ENCODE peak calls at places on chromosomes 4 and X, in six cellular contexts. One of them, this sample, is unnamed. For H3K9me3, the result is how much of the 10 kb centered on the place peaks cover.

GRCh38 chr4:14879643-14880042 is 122.6 kb upstream of the CPEB2 start:
- DNase-seq in CD8-positive, alpha-beta T cell: no peak
- DNase-seq in fibroblast of lung: no peak
- DNase-seq in keratinocyte: no peak
- DNase-seq in pancreas: no peak
- DNase-seq in PC-3: no peak
- DNase-seq in this sample: no peak

GRCh38 chrX:70279081-70279480 is 2.9 kb upstream of the RAB41 start:
- DNase-seq in CD8-positive, alpha-beta T cell: no peak
- DNase-seq in fibroblast of lung: no peak
- DNase-seq in keratinocyte: no peak
- DNase-seq in pancreas: no peak
- DNase-seq in PC-3: no peak
- DNase-seq in this sample: no peak

GRCh38 chr4:165398570-165398969 is 19.8 kb downstream of the CPE start:
- DNase-seq in CD8-positive, alpha-beta T cell: no peak
- DNase-seq in fibroblast of lung: peak
- DNase-seq in keratinocyte: no peak
- DNase-seq in pancreas: no peak
- DNase-seq in PC-3: no peak
- DNase-seq in this sample: no peak

GRCh38 chr4:43089730-43090129 is 197.2 kb downstream of the GRXCR1 start:
- DNase-seq in CD8-positive, alpha-beta T cell: no peak
- DNase-seq in fibroblast of lung: peak
- DNase-seq in keratinocyte: no peak
- DNase-seq in pancreas: no peak
- DNase-seq in PC-3: peak
- DNase-seq in this sample: no peak

GRCh38 chrX:71163010-71163409 is 18.4 kb downstream of the NLGN3 start:
- DNase-seq in CD8-positive, alpha-beta T cell: no peak
- DNase-seq in fibroblast of lung: no peak
- DNase-seq in keratinocyte: no peak
- DNase-seq in pancreas: no peak
- DNase-seq in PC-3: no peak
- DNase-seq in this sample: no peak

GRCh38 chr4:911221-911751 is 20.8 kb downstream of the GAK start:
- DNase-seq in CD8-positive, alpha-beta T cell: no peak
- DNase-seq in fibroblast of lung: no peak
- DNase-seq in keratinocyte: no peak
- DNase-seq in pancreas: no peak
- DNase-seq in PC-3: no peak
- DNase-seq in this sample: no peak

GRCh38 chrX:109920325-109920724 is 82.6 kb upstream of the TMEM164 start:
- DNase-seq in CD8-positive, alpha-beta T cell: no peak
- DNase-seq in fibroblast of lung: no peak
- DNase-seq in keratinocyte: no peak
- DNase-seq in pancreas: no peak
- DNase-seq in PC-3: no peak
- DNase-seq in this sample: no peak

GRCh38 chr4:119025916-119026661 is 109.5 kb upstream of the MYOZ2 start:
- DNase-seq in CD8-positive, alpha-beta T cell: no peak
- DNase-seq in fibroblast of lung: peak
- DNase-seq in keratinocyte: no peak
- DNase-seq in pancreas: no peak
- DNase-seq in PC-3: peak
- DNase-seq in this sample: no peak

GRCh38 chr4:80926446-80926845 is 104.1 kb upstream of the BMP3 start:
- DNase-seq in CD8-positive, alpha-beta T cell: no peak
- DNase-seq in fibroblast of lung: peak
- DNase-seq in keratinocyte: no peak
- DNase-seq in pancreas: no peak
- DNase-seq in PC-3: peak
- DNase-seq in this sample: no peak

GRCh38 chr4:120844528-120844921 is 78.0 kb downstream of the PRDM5 start:
- DNase-seq in CD8-positive, alpha-beta T cell: no peak
- DNase-seq in fibroblast of lung: no peak
- DNase-seq in keratinocyte: no peak
- DNase-seq in pancreas: no peak
- DNase-seq in PC-3: no peak
- DNase-seq in this sample: no peak

GRCh38 chrX:15158736-15159406 is 111.0 kb downstream of the ASB9 start:
- DNase-seq in CD8-positive, alpha-beta T cell: no peak
- DNase-seq in fibroblast of lung: no peak
- DNase-seq in keratinocyte: no peak
- DNase-seq in pancreas: no peak
- DNase-seq in PC-3: peak
- DNase-seq in this sample: peak

GRCh38 chr4:31370866-31371465 is 650.8 kb downstream of the PCDH7 start:
- DNase-seq in CD8-positive, alpha-beta T cell: no peak
- DNase-seq in fibroblast of lung: peak
- DNase-seq in keratinocyte: no peak
- DNase-seq in pancreas: no peak
- DNase-seq in PC-3: peak
- DNase-seq in this sample: no peak

GRCh38 chrX:71995122-71995521 is 84.5 kb downstream of the NHSL2 start:
- DNase-seq in CD8-positive, alpha-beta T cell: no peak
- DNase-seq in fibroblast of lung: no peak
- DNase-seq in keratinocyte: no peak
- DNase-seq in pancreas: no peak
- DNase-seq in PC-3: no peak
- DNase-seq in this sample: no peak

GRCh38 chrX:20355187-20355586 is 88.5 kb upstream of the RPS6KA3 start:
- DNase-seq in CD8-positive, alpha-beta T cell: no peak
- DNase-seq in fibroblast of lung: no peak
- DNase-seq in keratinocyte: no peak
- DNase-seq in pancreas: no peak
- DNase-seq in PC-3: no peak
- DNase-seq in this sample: no peak

GRCh38 chr4:166277851-166278250 is 404.8 kb downstream of the TLL1 start:
- DNase-seq in CD8-positive, alpha-beta T cell: no peak
- DNase-seq in fibroblast of lung: peak
- DNase-seq in keratinocyte: no peak
- DNase-seq in pancreas: no peak
- DNase-seq in PC-3: peak
- DNase-seq in this sample: no peak

GRCh38 chr4:177255359-177255758 is 54.3 kb upstream of the NEIL3 start:
- DNase-seq in CD8-positive, alpha-beta T cell: no peak
- DNase-seq in fibroblast of lung: no peak
- DNase-seq in keratinocyte: no peak
- DNase-seq in pancreas: no peak
- DNase-seq in PC-3: no peak
- DNase-seq in this sample: no peak

GRCh38 chr4:147731611-147732515 is at the start of gene ARHGAP10:
- DNase-seq in CD8-positive, alpha-beta T cell: peak
- DNase-seq in fibroblast of lung: peak
- DNase-seq in keratinocyte: no peak
- DNase-seq in pancreas: peak
- DNase-seq in PC-3: peak
- DNase-seq in this sample: peak

DNA sequence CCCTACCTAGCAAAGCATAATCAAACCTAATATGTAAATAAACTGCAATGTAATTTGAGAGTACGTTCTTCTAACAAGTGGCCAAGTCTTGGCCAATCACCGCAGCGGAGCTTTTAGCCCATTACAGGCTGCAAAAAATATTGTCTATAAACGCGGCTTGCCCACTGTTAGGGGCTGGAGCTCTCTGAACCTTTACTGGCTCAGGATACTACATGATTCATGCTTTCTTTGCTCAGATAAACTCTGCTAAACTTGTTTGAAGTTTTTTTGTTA is 990 bp upstream of the HADH start:
- DNase-seq in CD8-positive, alpha-beta T cell: no peak
- DNase-seq in fibroblast of lung: no peak
- DNase-seq in keratinocyte: no peak
- DNase-seq in pancreas: no peak
- DNase-seq in PC-3: no peak
- DNase-seq in this sample: no peak
- H3K4me3 ChIP-seq in CD8-positive, alpha-beta T cell: no peak
- H3K4me3 ChIP-seq in fibroblast of lung: no peak
- H3K4me3 ChIP-seq in keratinocyte: no peak
- H3K4me3 ChIP-seq in pancreas: no peak
- H3K4me3 ChIP-seq in PC-3: peak
- H3K4me3 ChIP-seq in this sample: peak

DNA sequence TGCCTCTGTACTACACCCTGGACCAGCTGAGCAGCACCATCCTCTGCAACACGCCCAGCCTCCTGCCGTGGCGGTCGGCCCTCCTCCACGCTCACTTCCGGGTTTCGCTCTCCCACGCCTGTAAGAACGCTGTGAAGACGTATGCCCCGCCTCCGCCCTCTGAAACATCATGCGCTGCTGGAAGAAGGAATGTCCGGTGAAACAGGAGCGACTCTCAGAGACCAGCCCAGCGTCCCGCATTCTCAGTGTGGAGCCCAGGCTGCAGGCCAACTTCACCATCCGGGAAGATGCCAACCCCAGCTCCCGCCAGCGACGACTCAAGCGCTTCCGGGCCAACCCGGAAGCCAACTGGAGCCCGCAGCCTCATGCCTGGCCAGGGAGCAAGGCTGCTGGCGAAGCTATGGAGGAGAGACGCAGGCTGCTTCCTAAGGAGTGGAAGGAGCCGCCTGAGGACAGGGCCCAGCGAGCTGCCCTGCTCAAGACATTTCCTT is 186.1 kb upstream of the SLITRK2 start:
- DNase-seq in CD8-positive, alpha-beta T cell: no peak
- DNase-seq in fibroblast of lung: no peak
- DNase-seq in keratinocyte: no peak
- DNase-seq in pancreas: no peak
- DNase-seq in PC-3: no peak
- DNase-seq in this sample: no peak
- H3K9me3 ChIP-seq in CD8-positive, alpha-beta T cell: under half
- H3K9me3 ChIP-seq in fibroblast of lung: under half
- H3K9me3 ChIP-seq in keratinocyte: under half
- H3K9me3 ChIP-seq in pancreas: under half
- H3K9me3 ChIP-seq in PC-3: under half
- H3K9me3 ChIP-seq in this sample: under half

DNA sequence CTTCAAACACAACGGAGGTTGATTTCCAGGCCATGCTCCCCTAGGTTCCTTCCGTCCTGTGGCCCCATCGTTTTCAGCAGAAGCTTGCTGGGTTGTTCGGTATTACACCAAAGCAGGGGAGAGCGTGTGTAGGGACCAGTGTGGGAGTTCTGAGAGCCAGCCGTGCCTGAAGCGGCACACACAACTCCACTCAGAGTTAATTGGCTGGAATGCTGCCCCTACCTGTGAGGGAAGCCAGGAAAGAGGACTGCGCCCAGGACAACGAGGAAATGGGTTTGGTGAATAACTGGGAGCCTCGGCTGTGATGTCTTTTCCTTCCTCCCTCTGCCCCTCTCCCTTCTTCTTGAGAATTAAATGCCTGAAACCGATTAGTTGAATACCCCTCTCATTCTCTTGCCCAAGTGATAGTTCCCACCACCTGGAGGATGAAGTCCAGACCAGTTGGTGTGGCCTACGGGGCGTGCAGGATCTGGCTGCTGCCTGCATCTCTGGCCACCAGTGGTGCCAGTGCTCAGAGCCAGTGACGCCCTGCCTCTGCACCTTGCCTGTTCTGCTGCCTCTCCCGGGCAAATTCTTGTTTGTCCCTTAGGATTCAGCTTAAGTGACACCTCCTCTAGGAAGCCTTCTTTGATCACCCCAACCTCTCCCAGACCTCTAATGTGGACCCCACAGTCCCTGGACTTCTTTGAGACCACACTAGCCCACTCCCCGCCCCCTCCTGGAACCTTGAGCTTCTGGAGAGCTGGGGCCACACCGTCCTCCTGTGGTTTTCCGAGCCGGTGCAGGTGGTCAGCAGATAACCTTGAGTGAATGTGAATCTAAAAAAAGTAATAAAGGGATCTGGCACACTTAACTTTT is 33.6 kb downstream of the TBC1D14 start:
- DNase-seq in CD8-positive, alpha-beta T cell: no peak
- DNase-seq in fibroblast of lung: no peak
- DNase-seq in keratinocyte: no peak
- DNase-seq in pancreas: no peak
- DNase-seq in PC-3: no peak
- DNase-seq in this sample: no peak
- H3K27ac ChIP-seq in CD8-positive, alpha-beta T cell: no peak
- H3K27ac ChIP-seq in fibroblast of lung: no peak
- H3K27ac ChIP-seq in keratinocyte: no peak
- H3K27ac ChIP-seq in pancreas: peak
- H3K27ac ChIP-seq in PC-3: no peak
- H3K27ac ChIP-seq in this sample: peak

GRCh38 chr4:57153207-57153606 is 43.0 kb upstream of the IGFBP7 start:
- DNase-seq in CD8-positive, alpha-beta T cell: no peak
- DNase-seq in fibroblast of lung: no peak
- DNase-seq in keratinocyte: no peak
- DNase-seq in pancreas: no peak
- DNase-seq in PC-3: no peak
- DNase-seq in this sample: no peak

GRCh38 chr4:57154191-57154590 is 44.0 kb upstream of the IGFBP7 start:
- DNase-seq in CD8-positive, alpha-beta T cell: no peak
- DNase-seq in fibroblast of lung: peak
- DNase-seq in keratinocyte: no peak
- DNase-seq in pancreas: no peak
- DNase-seq in PC-3: no peak
- DNase-seq in this sample: no peak

GRCh38 chr4:57156242-57156990 is 46.2 kb upstream of the IGFBP7 start:
- DNase-seq in CD8-positive, alpha-beta T cell: no peak
- DNase-seq in fibroblast of lung: no peak
- DNase-seq in keratinocyte: no peak
- DNase-seq in pancreas: no peak
- DNase-seq in PC-3: peak
- DNase-seq in this sample: no peak

GRCh38 chr4:57157611-57158137 is 47.5 kb upstream of the IGFBP7 start:
- DNase-seq in CD8-positive, alpha-beta T cell: no peak
- DNase-seq in fibroblast of lung: no peak
- DNase-seq in keratinocyte: no peak
- DNase-seq in pancreas: no peak
- DNase-seq in PC-3: no peak
- DNase-seq in this sample: no peak

DNA sequence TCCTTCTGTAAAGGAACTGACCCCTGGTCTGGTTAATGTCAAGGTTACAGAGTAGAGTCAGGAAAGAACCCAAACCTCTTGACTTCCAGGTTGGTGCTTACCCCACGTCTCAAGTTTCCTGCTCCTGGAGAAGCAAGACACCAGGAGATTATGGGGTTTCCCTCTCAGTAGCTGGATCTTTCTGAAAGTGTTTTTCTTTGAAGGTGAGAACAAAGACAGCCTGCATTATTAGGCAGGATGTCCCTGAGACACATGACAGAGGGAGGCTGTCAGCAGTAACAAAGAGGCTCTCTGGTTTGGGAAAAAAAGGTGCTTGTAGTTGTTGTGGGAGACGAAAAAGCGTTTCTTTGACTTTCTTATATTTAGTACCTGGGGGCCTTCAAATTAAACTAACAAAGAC is 44.7 kb upstream of the IGFBP7 start:
- DNase-seq in CD8-positive, alpha-beta T cell: no peak
- DNase-seq in fibroblast of lung: no peak
- DNase-seq in keratinocyte: no peak
- DNase-seq in pancreas: no peak
- DNase-seq in PC-3: no peak
- DNase-seq in this sample: no peak
- H3K4me3 ChIP-seq in CD8-positive, alpha-beta T cell: no peak
- H3K4me3 ChIP-seq in fibroblast of lung: no peak
- H3K4me3 ChIP-seq in keratinocyte: no peak
- H3K4me3 ChIP-seq in pancreas: no peak
- H3K4me3 ChIP-seq in PC-3: no peak
- H3K4me3 ChIP-seq in this sample: no peak

This sample was measured in CD4-positive, CD25-positive, alpha-beta regulatory T cell.